ENCODE peak calls at places on chromosomes 13 and 19, in four cellular contexts. One of them, this sample, is unnamed.

GRCh38 chr13:42969558-42970172 is 22.4 kb downstream of the EPSTI1 start:
- DNase-seq in CD14-positive monocyte: peak
- DNase-seq in AG04450: no peak
- DNase-seq in activated B cell treated with CpG ODN at 0.5 μM for 24 hours: peak
- DNase-seq in this sample: peak

GRCh38 chr19:29634002-29634401 is 27.9 kb downstream of the POP4 start:
- DNase-seq in CD14-positive monocyte: no peak
- DNase-seq in AG04450: no peak
- DNase-seq in activated B cell treated with CpG ODN at 0.5 μM for 24 hours: no peak
- DNase-seq in this sample: no peak

GRCh38 chr19:10112895-10113591 is 1.6 kb downstream of the P2RY11 start:
- DNase-seq in CD14-positive monocyte: peak
- DNase-seq in AG04450: no peak
- DNase-seq in activated B cell treated with CpG ODN at 0.5 μM for 24 hours: peak
- DNase-seq in this sample: no peak

GRCh38 chr19:20423381-20424207 is 142.0 kb downstream of the ZNF737 start:
- DNase-seq in CD14-positive monocyte: peak
- DNase-seq in AG04450: no peak
- DNase-seq in activated B cell treated with CpG ODN at 0.5 μM for 24 hours: peak
- DNase-seq in this sample: no peak

GRCh38 chr13:105603283-105603682 is 932.2 kb downstream of the EFNB2 start:
- DNase-seq in CD14-positive monocyte: no peak
- DNase-seq in AG04450: no peak
- DNase-seq in activated B cell treated with CpG ODN at 0.5 μM for 24 hours: no peak
- DNase-seq in this sample: no peak

GRCh38 chr19:18464646-18465045 is 26.7 kb upstream of the ISYNA1 start:
- DNase-seq in CD14-positive monocyte: no peak
- DNase-seq in AG04450: peak
- DNase-seq in activated B cell treated with CpG ODN at 0.5 μM for 24 hours: no peak
- DNase-seq in this sample: peak

GRCh38 chr13:97194473-97194872 is 27.7 kb upstream of the MBNL2 start:
- DNase-seq in CD14-positive monocyte: no peak
- DNase-seq in AG04450: no peak
- DNase-seq in activated B cell treated with CpG ODN at 0.5 μM for 24 hours: no peak
- DNase-seq in this sample: peak

GRCh38 chr13:43934273-43934672 is 54.6 kb downstream of the LACC1 start:
- DNase-seq in CD14-positive monocyte: no peak
- DNase-seq in AG04450: no peak
- DNase-seq in activated B cell treated with CpG ODN at 0.5 μM for 24 hours: no peak
- DNase-seq in this sample: no peak

GRCh38 chr19:14440049-14440448 is 6.9 kb downstream of the PKN1 start:
- DNase-seq in CD14-positive monocyte: peak
- DNase-seq in AG04450: no peak
- DNase-seq in activated B cell treated with CpG ODN at 0.5 μM for 24 hours: peak
- DNase-seq in this sample: no peak

GRCh38 chr19:47633996-47634395 is 25.1 kb downstream of the BICRA start:
- DNase-seq in CD14-positive monocyte: no peak
- DNase-seq in AG04450: no peak
- DNase-seq in activated B cell treated with CpG ODN at 0.5 μM for 24 hours: no peak
- DNase-seq in this sample: no peak

GRCh38 chr13:76769238-76769859 is 116.9 kb downstream of the KCTD12 start:
- DNase-seq in CD14-positive monocyte: no peak
- DNase-seq in AG04450: no peak
- DNase-seq in activated B cell treated with CpG ODN at 0.5 μM for 24 hours: no peak
- DNase-seq in this sample: no peak

GRCh38 chr19:55041627-55042343 is 3.7 kb upstream of the GP6 start:
- DNase-seq in CD14-positive monocyte: no peak
- DNase-seq in AG04450: no peak
- DNase-seq in activated B cell treated with CpG ODN at 0.5 μM for 24 hours: no peak
- DNase-seq in this sample: no peak

GRCh38 chr13:27617801-27618411 is 2.4 kb downstream of the LNX2 start:
- DNase-seq in CD14-positive monocyte: no peak
- DNase-seq in AG04450: no peak
- DNase-seq in activated B cell treated with CpG ODN at 0.5 μM for 24 hours: no peak
- DNase-seq in this sample: no peak

GRCh38 chr19:49017041-49017665 is at the start of gene LHB:
- DNase-seq in CD14-positive monocyte: no peak
- DNase-seq in AG04450: no peak
- DNase-seq in activated B cell treated with CpG ODN at 0.5 μM for 24 hours: no peak
- DNase-seq in this sample: no peak

GRCh38 chr19:48683349-48683748 is 10.5 kb upstream of the NTN5 start:
- DNase-seq in CD14-positive monocyte: no peak
- DNase-seq in AG04450: no peak
- DNase-seq in activated B cell treated with CpG ODN at 0.5 μM for 24 hours: no peak
- DNase-seq in this sample: no peak

GRCh38 chr19:5828661-5829566 is 10.6 kb downstream of the FUT6 start:
- DNase-seq in CD14-positive monocyte: no peak
- DNase-seq in AG04450: no peak
- DNase-seq in activated B cell treated with CpG ODN at 0.5 μM for 24 hours: no peak
- DNase-seq in this sample: no peak

GRCh38 chr13:107743523-107743922 is 471.8 kb downstream of the LIG4 start:
- DNase-seq in CD14-positive monocyte: no peak
- DNase-seq in AG04450: peak
- DNase-seq in activated B cell treated with CpG ODN at 0.5 μM for 24 hours: no peak
- DNase-seq in this sample: no peak

GRCh38 chr19:48539503-48540096 is 12.4 kb upstream of the SULT2B1 start:
- DNase-seq in CD14-positive monocyte: no peak
- DNase-seq in AG04450: no peak
- DNase-seq in activated B cell treated with CpG ODN at 0.5 μM for 24 hours: no peak
- DNase-seq in this sample: peak

GRCh38 chr13:38687246-38688229 is 661 bp downstream of the FREM2 start:
- DNase-seq in CD14-positive monocyte: no peak
- DNase-seq in AG04450: no peak
- DNase-seq in activated B cell treated with CpG ODN at 0.5 μM for 24 hours: no peak
- DNase-seq in this sample: no peak

GRCh38 chr13:79528759-79529191 is 47.8 kb downstream of the NDFIP2 start:
- DNase-seq in CD14-positive monocyte: no peak
- DNase-seq in AG04450: no peak
- DNase-seq in activated B cell treated with CpG ODN at 0.5 μM for 24 hours: no peak
- DNase-seq in this sample: peak

GRCh38 chr13:20391597-20392452 is 133.8 kb downstream of the CRYL1 start:
- DNase-seq in CD14-positive monocyte: no peak
- DNase-seq in AG04450: no peak
- DNase-seq in activated B cell treated with CpG ODN at 0.5 μM for 24 hours: no peak
- DNase-seq in this sample: no peak

GRCh38 chr13:99316657-99317244 is 9.6 kb upstream of the GPR183 start:
- DNase-seq in CD14-positive monocyte: no peak
- DNase-seq in AG04450: no peak
- DNase-seq in activated B cell treated with CpG ODN at 0.5 μM for 24 hours: no peak
- DNase-seq in this sample: no peak

GRCh38 chr19:47002853-47003610 is 16.6 kb upstream of the NPAS1 start:
- DNase-seq in CD14-positive monocyte: no peak
- DNase-seq in AG04450: no peak
- DNase-seq in activated B cell treated with CpG ODN at 0.5 μM for 24 hours: no peak
- DNase-seq in this sample: no peak

GRCh38 chr19:29256516-29256915 is 43.6 kb upstream of the UQCRFS1 start:
- DNase-seq in CD14-positive monocyte: no peak
- DNase-seq in AG04450: no peak
- DNase-seq in activated B cell treated with CpG ODN at 0.5 μM for 24 hours: no peak
- DNase-seq in this sample: no peak

GRCh38 chr19:15812059-15812722 is 3.3 kb downstream of the OR10H1 start:
- DNase-seq in CD14-positive monocyte: no peak
- DNase-seq in AG04450: no peak
- DNase-seq in activated B cell treated with CpG ODN at 0.5 μM for 24 hours: no peak
- DNase-seq in this sample: no peak

GRCh38 chr13:110506859-110507566 is 54.5 kb downstream of the RAB20 start:
- DNase-seq in CD14-positive monocyte: no peak
- DNase-seq in AG04450: no peak
- DNase-seq in activated B cell treated with CpG ODN at 0.5 μM for 24 hours: no peak
- DNase-seq in this sample: no peak

GRCh38 chr13:62846302-62846701 is 1430.7 kb upstream of the PCDH20 start:
- DNase-seq in CD14-positive monocyte: no peak
- DNase-seq in AG04450: no peak
- DNase-seq in activated B cell treated with CpG ODN at 0.5 μM for 24 hours: no peak
- DNase-seq in this sample: no peak

GRCh38 chr19:35596366-35596999 is 10.5 kb downstream of the PMIS2 start:
- DNase-seq in CD14-positive monocyte: no peak
- DNase-seq in AG04450: no peak
- DNase-seq in activated B cell treated with CpG ODN at 0.5 μM for 24 hours: no peak
- DNase-seq in this sample: peak

GRCh38 chr19:30096596-30097370 is 154.7 kb downstream of the URI1 start:
- DNase-seq in CD14-positive monocyte: no peak
- DNase-seq in AG04450: no peak
- DNase-seq in activated B cell treated with CpG ODN at 0.5 μM for 24 hours: no peak
- DNase-seq in this sample: no peak

GRCh38 chr19:4877753-4878490 is 10.5 kb upstream of the PLIN3 start:
- DNase-seq in CD14-positive monocyte: no peak
- DNase-seq in AG04450: no peak
- DNase-seq in activated B cell treated with CpG ODN at 0.5 μM for 24 hours: no peak
- DNase-seq in this sample: no peak

GRCh38 chr13:52405767-52406494 is at the start of gene THSD1:
- DNase-seq in CD14-positive monocyte: no peak
- DNase-seq in AG04450: no peak
- DNase-seq in activated B cell treated with CpG ODN at 0.5 μM for 24 hours: peak
- DNase-seq in this sample: peak

DNA sequence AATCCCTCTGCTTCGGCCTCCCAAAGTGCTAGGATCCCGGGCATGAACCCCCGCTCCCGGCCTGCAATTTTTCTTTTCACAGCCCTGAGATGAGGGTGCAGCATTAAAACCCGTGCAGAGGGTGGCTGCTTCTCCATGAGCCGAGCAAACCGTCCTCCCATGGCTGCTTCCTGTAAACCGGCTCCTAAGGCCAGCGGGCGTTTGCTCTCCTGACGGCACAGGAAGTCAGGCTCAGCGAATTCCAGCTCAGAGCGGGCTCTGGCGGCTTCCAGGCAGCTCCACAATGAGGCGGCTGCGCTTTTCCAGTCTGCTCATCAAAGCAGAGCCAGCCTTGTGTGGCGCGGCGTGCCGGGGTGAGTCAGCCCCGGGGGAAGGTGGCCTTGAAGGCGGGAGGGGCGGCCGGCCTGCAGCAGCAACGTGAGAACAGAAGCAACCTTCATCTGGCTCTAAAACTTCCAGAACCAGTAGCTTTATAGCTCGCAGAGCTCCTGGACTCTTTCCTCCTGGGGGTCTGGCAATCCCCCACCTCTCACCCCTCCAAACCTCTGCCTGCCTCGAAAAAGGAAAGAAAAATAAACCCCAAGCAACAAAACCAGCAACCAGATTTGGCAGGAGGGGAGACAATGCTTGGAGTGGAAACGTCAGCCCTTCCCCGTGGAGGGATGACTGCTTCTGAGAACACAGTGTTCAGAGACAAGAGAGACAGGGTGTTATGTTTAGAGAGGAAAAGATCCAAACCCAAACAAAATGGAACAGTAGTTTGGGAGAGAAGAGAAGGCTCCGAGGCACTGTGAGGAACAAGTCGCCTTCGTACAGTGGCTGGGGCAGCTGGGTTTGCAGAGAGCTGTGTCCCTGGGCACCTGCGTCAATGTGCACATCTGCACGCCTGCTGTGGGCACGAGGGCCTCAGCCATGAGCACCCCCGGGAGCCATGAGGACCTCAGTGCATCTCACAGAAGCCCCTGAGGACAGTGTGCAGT is 67.8 kb downstream of the GADD45B start:
- DNase-seq in CD14-positive monocyte: peak
- DNase-seq in AG04450: peak
- DNase-seq in activated B cell treated with CpG ODN at 0.5 μM for 24 hours: peak
- DNase-seq in this sample: peak
- TF ChIP-seq CTCF in CD14-positive monocyte: no peak
- TF ChIP-seq CTCF in AG04450: peak
- TF ChIP-seq CTCF in activated B cell treated with CpG ODN at 0.5 μM for 24 hours: no peak
- TF ChIP-seq CTCF in this sample: peak

DNA sequence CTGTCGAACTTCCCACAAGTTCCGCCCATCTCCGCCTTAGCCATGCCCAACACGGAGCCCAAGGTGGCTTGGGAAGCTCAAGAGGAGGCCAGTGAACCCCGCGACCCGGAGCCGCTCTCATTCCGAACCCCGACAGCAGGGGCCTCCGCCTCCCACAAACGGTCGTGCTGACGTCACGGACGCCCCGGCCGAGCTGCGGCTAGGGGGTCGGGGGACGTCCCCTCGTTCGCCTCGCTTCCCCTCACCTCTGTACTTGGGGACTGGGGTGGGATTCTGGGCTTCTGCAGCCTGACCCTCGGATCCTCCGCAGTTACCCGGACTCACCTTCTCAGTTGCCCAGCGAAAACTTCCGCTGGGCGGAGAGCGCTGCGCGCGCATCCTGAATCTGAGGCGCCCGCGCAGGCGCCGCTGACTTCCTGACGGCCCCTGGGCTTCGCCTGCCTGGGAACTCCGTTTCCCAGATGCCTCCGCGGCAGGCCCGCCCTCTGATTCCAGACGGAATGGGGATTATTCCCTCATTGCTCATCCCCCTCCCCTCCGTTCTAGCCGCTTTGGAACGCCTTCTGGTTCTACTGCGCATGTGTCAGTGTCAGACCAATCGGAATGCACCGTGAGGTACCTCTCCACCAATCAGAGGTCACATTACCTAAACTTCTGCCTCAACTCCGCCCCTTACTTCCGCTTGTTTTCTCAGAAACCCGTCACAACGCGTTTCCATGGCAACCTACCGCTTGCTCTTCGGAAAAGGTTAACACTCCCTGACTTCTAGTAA is at the start of gene VRK3:
- DNase-seq in CD14-positive monocyte: peak
- DNase-seq in AG04450: peak
- DNase-seq in activated B cell treated with CpG ODN at 0.5 μM for 24 hours: peak
- DNase-seq in this sample: peak
- TF ChIP-seq CTCF in CD14-positive monocyte: peak
- TF ChIP-seq CTCF in AG04450: no peak
- TF ChIP-seq CTCF in activated B cell treated with CpG ODN at 0.5 μM for 24 hours: no peak
- TF ChIP-seq CTCF in this sample: peak

DNA sequence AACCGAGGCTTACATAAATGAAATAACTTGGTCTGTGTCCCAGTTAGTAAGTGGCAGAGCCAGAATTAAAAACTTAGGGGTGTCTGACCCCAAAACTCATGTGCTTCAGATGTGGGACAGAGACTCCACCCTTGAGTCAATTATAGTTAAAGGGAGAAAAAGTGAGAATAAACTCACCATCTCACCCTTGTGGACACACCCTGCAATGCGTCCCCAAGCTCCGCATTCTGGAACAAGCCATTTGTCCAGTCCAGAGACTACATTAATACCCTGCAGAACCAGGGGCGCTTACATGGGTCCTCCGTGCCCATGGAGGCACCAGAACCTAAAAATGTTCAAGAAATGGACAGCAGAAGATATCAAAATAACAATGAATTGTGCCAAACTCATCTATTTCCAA is 207.0 kb upstream of the ZNF507 start:
- DNase-seq in CD14-positive monocyte: no peak
- DNase-seq in AG04450: no peak
- DNase-seq in activated B cell treated with CpG ODN at 0.5 μM for 24 hours: no peak
- DNase-seq in this sample: no peak
- TF ChIP-seq CTCF in CD14-positive monocyte: no peak
- TF ChIP-seq CTCF in AG04450: no peak
- TF ChIP-seq CTCF in activated B cell treated with CpG ODN at 0.5 μM for 24 hours: no peak
- TF ChIP-seq CTCF in this sample: peak

GRCh38 chr19:7199613-7200533 is 94.3 kb downstream of the INSR start:
- DNase-seq in CD14-positive monocyte: no peak
- DNase-seq in AG04450: no peak
- DNase-seq in activated B cell treated with CpG ODN at 0.5 μM for 24 hours: no peak
- DNase-seq in this sample: no peak

GRCh38 chr19:7197169-7197759 is 97.0 kb downstream of the INSR start:
- DNase-seq in CD14-positive monocyte: peak
- DNase-seq in AG04450: peak
- DNase-seq in activated B cell treated with CpG ODN at 0.5 μM for 24 hours: peak
- DNase-seq in this sample: peak

GRCh38 chr19:7200739-7201138 is 93.5 kb downstream of the INSR start:
- DNase-seq in CD14-positive monocyte: no peak
- DNase-seq in AG04450: no peak
- DNase-seq in activated B cell treated with CpG ODN at 0.5 μM for 24 hours: no peak
- DNase-seq in this sample: no peak

GRCh38 chr19:7196721-7197168 is 97.5 kb downstream of the INSR start:
- DNase-seq in CD14-positive monocyte: no peak
- DNase-seq in AG04450: no peak
- DNase-seq in activated B cell treated with CpG ODN at 0.5 μM for 24 hours: no peak
- DNase-seq in this sample: no peak

GRCh38 chr19:7197760-7198696 is 96.2 kb downstream of the INSR start:
- DNase-seq in CD14-positive monocyte: peak
- DNase-seq in AG04450: peak
- DNase-seq in activated B cell treated with CpG ODN at 0.5 μM for 24 hours: peak
- DNase-seq in this sample: peak
- TF ChIP-seq CTCF in CD14-positive monocyte: peak
- TF ChIP-seq CTCF in AG04450: no peak
- TF ChIP-seq CTCF in activated B cell treated with CpG ODN at 0.5 μM for 24 hours: no peak
- TF ChIP-seq CTCF in this sample: no peak